ENCODE peak calls at places on chromosomes 13 and 19, in ten cellular contexts. A is heart right ventricle, B is GM20000, U is choroid plexus epithelial cell, N is Peyer's patch, X is epithelial cell of esophagus, Y is WTC11, T is AG04449, E is endothelial cell, H is endodermal cell. P is an unnamed sample.

GRCh38 chr19:16527971-16528521 is 14.2 kb downstream of the CHERP start:
- DNase-seq in A (no peak), B (peak; percentile 69), U (peak; percentile 40), N (no peak), X (peak; percentile 29), Y (peak; percentile 59), T (no peak), E (peak; percentile 46), H (peak; percentile 85), P (no peak)

GRCh38 chr19:21483589-21484170 is 21.7 kb upstream of the ZNF429 start:
- DNase-seq in A (peak; percentile 16), B (peak; percentile 82), U (peak; percentile 3), N (peak; percentile 28), X (peak; percentile 17), Y (peak; percentile 86), T (no peak), E (peak; percentile 63), H (peak; percentile 93), P (no peak)

GRCh38 chr13:80348750-80349149 is 7.8 kb upstream of the SPRY2 start:
- DNase-seq in A (no peak), B (no peak), U (no peak), N (no peak), X (no peak), Y (no peak), T (no peak), E (no peak), H (no peak), P (no peak)

GRCh38 chr19:29715695-29716581 is 877 bp upstream of the C19orf12 start:
- DNase-seq in A (no peak), B (no peak), U (peak; percentile 14), N (no peak), X (peak; percentile 6), Y (no peak), T (no peak), E (no peak), H (no peak), P (no peak)

GRCh38 chr13:93861818-93862217 is 617.7 kb downstream of the DCT start:
- DNase-seq in A (no peak), B (no peak), U (peak; percentile 77), N (no peak), X (peak; percentile 13), Y (no peak), T (peak; percentile 45), E (no peak), H (peak; percentile 49), P (no peak)

GRCh38 chr19:12763100-12763499 is 11.5 kb downstream of the BEST2 start:
- DNase-seq in A (peak; percentile 72), B (no peak), U (no peak), N (no peak), X (no peak), Y (no peak), T (no peak), E (no peak), H (no peak), P (no peak)

GRCh38 chr13:98313938-98314292 is 136.8 kb upstream of the RNF113B start:
- DNase-seq in A (no peak), B (no peak), U (no peak), N (no peak), X (no peak), Y (no peak), T (no peak), E (no peak), H (no peak), P (no peak)

GRCh38 chr19:29687244-29687896 is 22.1 kb downstream of the PLEKHF1 start:
- DNase-seq in A (no peak), B (no peak), U (peak; percentile 99), N (no peak), X (peak; percentile 73), Y (no peak), T (peak; percentile 75), E (no peak), H (no peak), P (no peak)

GRCh38 chr13:75061909-75062308 is 420.1 kb downstream of the TBC1D4 start:
- DNase-seq in A (no peak), B (no peak), U (peak; percentile 12), N (no peak), X (no peak), Y (no peak), T (no peak), E (no peak), H (no peak), P (no peak)

GRCh38 chr13:24943136-24943535 is 152.8 kb upstream of the PABPC3 start:
- DNase-seq in A (no peak), B (no peak), U (no peak), N (no peak), X (no peak), Y (no peak), T (no peak), E (no peak), H (no peak), P (no peak)

GRCh38 chr13:48642061-48642460 is 11.7 kb upstream of the CYSLTR2 start:
- DNase-seq in A (no peak), B (no peak), U (no peak), N (no peak), X (no peak), Y (no peak), T (no peak), E (no peak), H (no peak), P (no peak)

GRCh38 chr19:21617740-21618339 is 112.4 kb downstream of the ZNF429 start:
- DNase-seq in A (no peak), B (no peak), U (no peak), N (no peak), X (no peak), Y (no peak), T (no peak), E (no peak), H (no peak), P (no peak)

GRCh38 chr19:51807111-51807701 is 12.2 kb downstream of the FPR3 start:
- DNase-seq in A (no peak), B (no peak), U (peak; percentile 91), N (no peak), X (peak; percentile 10), Y (peak; percentile 25), T (no peak), E (no peak), H (peak; percentile 73), P (no peak)

GRCh38 chr19:51201712-51202111 is 23.2 kb upstream of the CD33 start:
- DNase-seq in A (no peak), B (no peak), U (no peak), N (no peak), X (no peak), Y (no peak), T (no peak), E (no peak), H (no peak), P (no peak)

GRCh38 chr13:101708115-101708514 is 255.6 kb downstream of the ITGBL1 start:
- DNase-seq in A (no peak), B (no peak), U (no peak), N (no peak), X (no peak), Y (no peak), T (no peak), E (no peak), H (no peak), P (no peak)

GRCh38 chr13:66994097-66994496 is 236.0 kb downstream of the PCDH9 start:
- DNase-seq in A (peak; percentile 75), B (peak; percentile 49), U (peak; percentile 76), N (peak; percentile 30), X (peak; percentile 65), Y (peak; percentile 83), T (no peak), E (peak; percentile 85), H (peak; percentile 95), P (no peak)

GRCh38 chr19:30880151-30880550 is 469.1 kb downstream of the TSHZ3 start:
- DNase-seq in A (no peak), B (no peak), U (no peak), N (no peak), X (no peak), Y (no peak), T (no peak), E (no peak), H (no peak), P (no peak)

GRCh38 chr19:1882089-1882785 is 3.1 kb downstream of the ABHD17A start:
- DNase-seq in A (no peak), B (no peak), U (no peak), N (peak; percentile 82), X (no peak), Y (no peak), T (no peak), E (peak; percentile 60), H (no peak), P (no peak)

GRCh38 chr13:30617315-30618185 is at the start of gene USPL1:
- DNase-seq in A (peak; percentile 99), B (peak; percentile 92), U (peak; percentile 100), N (peak; percentile 96), X (peak; percentile 100), Y (peak; percentile 96), T (peak; percentile 96), E (peak; percentile 97), H (peak; percentile 99), P (peak; percentile 96)
- TF ChIP-seq CTCF in A (peak; percentile 35), B (no peak), U (peak; percentile 16), N (peak; percentile 88), X (peak; percentile 15), Y (no peak), T (peak; percentile 26), E (no peak), H (peak; percentile 54), P (no peak)

GRCh38 chr13:104204177-104204576 is 1138.0 kb upstream of the SLC10A2 start:
- DNase-seq in A (no peak), B (no peak), U (no peak), N (no peak), X (no peak), Y (no peak), T (no peak), E (no peak), H (no peak), P (no peak)
- TF ChIP-seq CTCF in A (no peak), B (no peak), U (no peak), N (no peak), X (no peak), Y (no peak), T (no peak), E (no peak), H (peak; percentile 39), P (no peak)

GRCh38 chr19:18439025-18439909 is 1.3 kb upstream of the ISYNA1 start:
- DNase-seq in A (no peak), B (no peak), U (peak; percentile 84), N (no peak), X (peak; percentile 80), Y (no peak), T (no peak), E (no peak), H (peak; percentile 58), P (peak; percentile 37)
- TF ChIP-seq CTCF in A (no peak), B (no peak), U (peak; percentile 38), N (no peak), X (no peak), Y (no peak), T (no peak), E (no peak), H (peak; percentile 55), P (no peak)

DNA sequence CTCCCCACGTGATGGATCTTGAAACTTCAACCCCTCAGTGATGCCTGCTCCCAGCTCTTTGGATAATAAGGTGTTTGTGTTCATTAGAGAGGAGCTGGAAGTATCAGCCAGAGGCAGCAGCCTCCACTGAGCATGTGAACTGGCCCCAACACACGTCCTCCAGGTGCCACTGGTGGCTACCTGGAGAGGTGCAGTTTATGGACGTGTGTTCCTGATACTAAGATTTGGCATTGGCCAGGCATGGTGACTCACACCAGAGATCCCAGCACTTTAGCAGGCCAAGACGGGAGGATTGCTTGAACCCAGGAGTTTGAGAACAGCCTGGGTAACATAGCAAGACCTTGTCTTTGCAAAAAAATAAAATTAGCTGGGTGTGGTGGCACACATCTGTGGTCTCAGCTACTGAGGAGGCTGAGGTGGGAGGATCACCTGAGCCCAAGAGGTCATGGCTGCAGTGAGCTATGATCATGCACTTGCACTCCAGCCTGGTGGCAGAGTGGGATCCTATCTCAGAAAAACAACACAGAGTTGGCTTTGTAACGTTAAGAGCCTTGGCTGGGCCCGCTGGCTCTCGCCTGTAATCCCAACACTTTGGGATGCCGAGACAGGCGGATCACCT is 34.4 kb downstream of the SLC25A42 start:
- DNase-seq in A (no peak), B (no peak), U (no peak), N (no peak), X (peak; percentile 10), Y (no peak), T (no peak), E (no peak), H (no peak), P (no peak)
- TF ChIP-seq CTCF in A (no peak), B (no peak), U (no peak), N (peak; percentile 44), X (no peak), Y (no peak), T (no peak), E (no peak), H (no peak), P (no peak)